ENCODE peak calls at places on chromosomes 2 and 18, in four cellular contexts. J is HFF-Myc, N is neural progenitor cell, Z is Peyer's patch. C is an unnamed sample.

GRCh38 chr18:69484699-69485396 is 84.2 kb downstream of the DOK6 start:
- DNase-seq in J (peak), N (no peak), Z (no peak), C (no peak)

GRCh38 chr18:22172594-22173049 is 3.2 kb downstream of the GATA6 start:
- DNase-seq in J (no peak), N (no peak), Z (no peak), C (no peak)

GRCh38 chr18:3246636-3247242 is 862 bp upstream of the MYL12A start:
- DNase-seq in J (no peak), N (peak), Z (peak), C (no peak)

GRCh38 chr18:13273800-13274199 is 55.2 kb downstream of the LDLRAD4 start:
- DNase-seq in J (no peak), N (no peak), Z (no peak), C (no peak)

GRCh38 chr2:104919127-104919526 is 65.2 kb downstream of the POU3F3 start:
- DNase-seq in J (no peak), N (no peak), Z (no peak), C (no peak)

GRCh38 chr2:15092691-15093090 is 460.2 kb downstream of the LRATD1 start:
- DNase-seq in J (no peak), N (no peak), Z (no peak), C (no peak)

GRCh38 chr2:165067958-165068612 is 112.8 kb upstream of the SLC38A11 start:
- DNase-seq in J (peak), N (peak), Z (no peak), C (peak)

GRCh38 chr2:191009541-191010374 is 4.2 kb downstream of the STAT1 start:
- DNase-seq in J (no peak), N (no peak), Z (no peak), C (no peak)

GRCh38 chr2:139122711-139123158 is 342.5 kb upstream of the NXPH2 start:
- DNase-seq in J (no peak), N (no peak), Z (no peak), C (no peak)

GRCh38 chr2:241844066-241844728 is 14.5 kb downstream of the PDCD1 start:
- DNase-seq in J (no peak), N (peak), Z (peak), C (peak)
- TF ChIP-seq CTCF in J (no peak), N (no peak), Z (no peak), C (no peak)

GRCh38 chr18:56200381-56200831 is 438.0 kb downstream of the TXNL1 start:
- DNase-seq in J (peak), N (no peak), Z (no peak), C (no peak)
- TF ChIP-seq CTCF in J (no peak), N (no peak), Z (no peak), C (no peak)

DNA sequence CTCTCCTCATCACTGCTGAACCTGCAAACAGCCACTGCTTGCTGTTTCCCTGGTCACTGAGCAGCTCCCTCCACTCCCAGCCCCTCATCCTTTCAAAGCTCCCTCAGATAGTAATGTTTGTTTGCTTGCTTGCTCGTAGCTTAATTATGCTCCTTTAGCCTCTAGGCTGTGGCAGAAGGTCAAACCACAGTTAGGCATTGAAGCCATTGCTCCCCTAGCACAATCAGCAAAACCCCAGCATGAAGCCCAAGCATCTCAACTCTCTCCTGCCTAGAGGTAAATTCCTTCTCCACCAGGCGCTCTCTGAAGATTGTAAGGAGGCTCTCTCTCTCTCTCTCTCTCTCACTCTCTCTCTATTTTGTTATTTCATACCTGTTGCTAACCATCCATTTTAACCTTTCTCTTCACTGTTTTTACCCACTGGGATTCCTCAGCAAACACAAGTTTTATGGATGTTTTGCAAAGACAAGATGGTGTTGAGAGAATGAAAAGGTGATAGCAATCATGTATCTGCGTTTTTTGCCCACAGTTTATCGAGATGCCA is 135.9 kb upstream of the HNRNPA3 start:
- DNase-seq in J (no peak), N (peak), Z (no peak), C (no peak)
- TF ChIP-seq CTCF in J (no peak), N (no peak), Z (no peak), C (no peak)

DNA sequence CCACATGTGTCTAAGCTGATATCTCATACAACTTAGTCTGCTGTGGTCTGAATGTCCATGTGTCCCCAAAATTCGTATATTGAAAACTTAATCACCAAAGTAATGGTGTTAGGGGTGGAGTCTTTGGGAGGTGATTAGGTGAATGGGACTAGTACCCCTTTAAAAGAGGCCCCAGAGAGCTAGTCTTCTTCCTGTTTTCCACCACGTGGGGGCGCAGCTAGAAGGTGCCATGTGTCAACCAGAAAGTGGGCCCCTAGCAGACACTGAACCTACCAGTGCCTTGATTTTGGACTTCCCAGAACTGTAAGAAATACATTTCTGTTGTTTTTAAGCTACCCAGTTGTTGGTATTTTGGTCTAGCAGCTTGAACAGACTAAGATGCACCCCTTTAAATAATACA is 86.6 kb downstream of the ASB1 start:
- DNase-seq in J (peak), N (peak), Z (no peak), C (no peak)
- TF ChIP-seq CTCF in J (peak), N (peak), Z (no peak), C (peak)

GRCh38 chr18:8895987-8896619 is 190.7 kb downstream of the MTCL1 start:
- DNase-seq in J (peak), N (no peak), Z (no peak), C (no peak)

GRCh38 chr18:8898990-8899389 is 193.6 kb downstream of the MTCL1 start:
- DNase-seq in J (no peak), N (no peak), Z (no peak), C (no peak)

GRCh38 chr18:8904316-8904715 is 198.2 kb upstream of the NDUFV2 start:
- DNase-seq in J (no peak), N (no peak), Z (no peak), C (no peak)

GRCh38 chr18:8900552-8900951 is 195.2 kb downstream of the MTCL1 start:
- DNase-seq in J (no peak), N (no peak), Z (no peak), C (no peak)

GRCh38 chr18:8901019-8901418 is 195.7 kb downstream of the MTCL1 start:
- DNase-seq in J (no peak), N (no peak), Z (no peak), C (no peak)
- TF ChIP-seq CTCF in J (no peak), N (no peak), Z (no peak), C (no peak)

DNA sequence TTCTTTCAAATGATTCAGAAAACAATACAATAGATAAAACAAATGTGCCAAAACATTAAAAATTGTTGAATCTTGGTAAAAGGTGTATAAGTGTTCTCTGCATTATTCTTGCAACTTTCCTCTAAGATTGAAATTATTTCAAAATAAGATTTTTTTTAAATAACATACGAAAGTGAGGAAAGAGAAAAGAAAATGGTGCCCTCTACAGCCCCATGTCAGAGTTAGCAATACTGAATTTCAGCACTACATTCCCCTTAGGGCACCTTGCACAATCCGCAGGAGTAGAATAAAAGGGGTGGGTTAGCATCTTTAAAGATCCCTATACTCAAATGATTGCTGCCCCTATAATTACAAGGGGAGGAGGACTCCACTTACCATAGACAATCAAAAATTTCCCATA is 433.7 kb downstream of the BCL11A start:
- DNase-seq in J (no peak), N (no peak), Z (no peak), C (no peak)
- TF ChIP-seq CTCF in J (no peak), N (peak), Z (no peak), C (no peak)

GRCh38 chr18:61127714-61128485 is 205.3 kb upstream of the CDH20 start:
- DNase-seq in J (no peak), N (no peak), Z (no peak), C (no peak)
- TF ChIP-seq CTCF in J (no peak), N (no peak), Z (no peak), C (no peak)

C was measured in progenitor cell of endocrine pancreas.